ENCODE peak calls at places on chromosomes 7 and 10, in seven cellular contexts. F, K, E, H, V, O and W are unnamed samples.

GRCh38 chr10:4947039-4947634 is 16.1 kb upstream of the AKR1C1 start:
- DNase-seq in F (no peak), V (no peak), O (no peak), E (no peak), H (no peak), K (no peak), W (no peak)

GRCh38 chr10:122073508-122073907 is 84.5 kb downstream of the TACC2 start:
- DNase-seq in E (no peak), O (no peak), V (no peak), F (no peak), H (no peak), K (no peak), W (no peak)

GRCh38 chr7:68073701-68074100 is 1077.1 kb downstream of the TYW1 start:
- DNase-seq in H (no peak), O (no peak), V (no peak), K (no peak), F (no peak), E (no peak), W (no peak)

GRCh38 chr7:50336909-50337703 is 32.6 kb downstream of the IKZF1 start:
- DNase-seq in H (no peak), F (no peak), V (no peak), O (no peak), K (no peak), E (no peak), W (no peak)

GRCh38 chr10:7410800-7411670 is at the start of gene SFMBT2:
- DNase-seq in V (peak; percentile 64), H (peak; percentile 24), K (no peak), F (peak; percentile 48), O (peak; percentile 81), E (peak; percentile 74), W (peak; percentile 42)

GRCh38 chr10:64555609-64556008 is 1034.4 kb downstream of the REEP3 start:
- DNase-seq in K (no peak), O (no peak), F (no peak), H (no peak), E (no peak), V (no peak), W (no peak)

GRCh38 chr7:26091933-26092332 is 60.1 kb upstream of the NFE2L3 start:
- DNase-seq in K (no peak), V (no peak), O (no peak), H (no peak), E (peak; percentile 35), F (no peak), W (no peak)

GRCh38 chr7:52119537-52119936 is 802.9 kb upstream of the COBL start:
- DNase-seq in O (no peak), F (no peak), E (no peak), H (no peak), K (no peak), V (no peak), W (no peak)

GRCh38 chr10:18616337-18616736 is 35.0 kb downstream of the NSUN6 start:
- DNase-seq in E (no peak), V (no peak), F (no peak), H (no peak), O (no peak), K (no peak), W (no peak)

GRCh38 chr10:91296471-91296870 is 76.0 kb downstream of the PCGF5 start:
- DNase-seq in F (no peak), K (no peak), E (peak; percentile 34), V (no peak), H (no peak), O (no peak), W (no peak)

GRCh38 chr10:62816179-62817119 is at the start of gene EGR2:
- DNase-seq in E (peak; percentile 88), K (peak; percentile 88), V (peak; percentile 94), F (peak; percentile 91), H (peak; percentile 94), O (peak; percentile 95), W (peak; percentile 91)

GRCh38 chr10:47257396-47258120 is 42.4 kb upstream of the GDF10 start:
- DNase-seq in O (no peak), E (no peak), V (no peak), H (no peak), F (no peak), K (no peak), W (no peak)

GRCh38 chr7:1695800-1696454 is 25.9 kb downstream of the ELFN1 start:
- DNase-seq in H (no peak), V (no peak), E (no peak), O (peak; percentile 3), K (peak; percentile 42), F (no peak), W (no peak)

GRCh38 chr7:2269468-2270460 is 27.7 kb downstream of the NUDT1 start:
- DNase-seq in H (no peak), E (peak; percentile 63), F (no peak), V (no peak), O (no peak), K (no peak), W (no peak)

GRCh38 chr7:137458399-137458798 is 114.9 kb upstream of the PTN start:
- DNase-seq in O (no peak), E (no peak), V (no peak), K (no peak), H (no peak), F (no peak), W (no peak)

GRCh38 chr7:116591202-116592040 is 66.6 kb downstream of the CAV1 start:
- DNase-seq in F (no peak), K (no peak), V (no peak), O (no peak), E (no peak), H (peak; percentile 34), W (no peak)